ENCODE peak calls at places on chromosomes 4 and X, in nine cellular contexts. X is CD8-positive, alpha-beta T cell; S is naive thymus-derived CD4-positive, alpha-beta T cell; Y is heart right ventricle; V is fibroblast of lung; C is spleen; E is left ventricle myocardium inferior; O is adipocyte; P is aorta. T is an unnamed sample.
A peak's percentile ranks its signal among the peaks of the same experiment; 100 is the strongest.

GRCh38 chr4:83232087-83232486 is 52.5 kb downstream of the COQ2 start:
- DNase-seq in E (no peak), V (no peak), S (no peak), Y (no peak), P (no peak), O (peak; percentile 7), X (no peak), C (no peak), T (no peak)

GRCh38 chrX:126770179-126770578 is 49.4 kb upstream of the PRR32 start:
- DNase-seq in V (no peak), X (no peak), S (no peak), O (peak; percentile 0), P (no peak), E (no peak), Y (no peak), C (no peak), T (peak; percentile 42)

GRCh38 chr4:27084685-27085356 is 224.2 kb downstream of the STIM2 start:
- DNase-seq in X (no peak), S (no peak), V (peak; percentile 16), O (peak; percentile 13), E (peak; percentile 24), C (no peak), Y (no peak), P (no peak), T (peak; percentile 81)

GRCh38 chrX:135632353-135632752 is 81.1 kb upstream of the CT45A1 start:
- DNase-seq in P (no peak), S (no peak), O (peak; percentile 8), C (no peak), X (no peak), Y (no peak), V (no peak), E (no peak), T (no peak)

GRCh38 chr4:176561368-176561767 is 231.4 kb downstream of the VEGFC start:
- DNase-seq in O (no peak), Y (no peak), P (no peak), X (no peak), E (no peak), S (no peak), V (peak; percentile 49), C (no peak), T (no peak)

GRCh38 chr4:167831853-167832252 is 260.5 kb upstream of the ANXA10 start:
- DNase-seq in X (no peak), S (no peak), V (no peak), Y (no peak), E (no peak), C (no peak), P (no peak), O (peak; percentile 16), T (no peak)

GRCh38 chrX:139202742-139203410 is 327.7 kb upstream of the F9 start:
- DNase-seq in E (peak; percentile 10), S (no peak), X (no peak), C (no peak), P (no peak), Y (no peak), V (no peak), O (no peak), T (peak; percentile 47)

GRCh38 chrX:45517090-45517973 is 316.7 kb upstream of the DIPK2B start:
- DNase-seq in V (peak; percentile 86), X (no peak), S (no peak), Y (no peak), P (no peak), C (no peak), E (no peak), O (peak; percentile 71), T (no peak)

GRCh38 chrX:24085133-24085532 is 30.4 kb downstream of the EIF2S3 start:
- DNase-seq in X (no peak), P (no peak), E (no peak), C (no peak), Y (no peak), O (no peak), S (no peak), V (no peak), T (no peak)

GRCh38 chr4:142631836-142632235 is 214.3 kb downstream of the INPP4B start:
- DNase-seq in X (no peak), S (no peak), P (no peak), V (no peak), O (no peak), Y (no peak), C (no peak), E (no peak), T (no peak)

GRCh38 chr4:5037553-5038551 is 13.4 kb upstream of the STK32B start:
- DNase-seq in X (no peak), C (no peak), E (no peak), S (no peak), V (peak; percentile 94), Y (no peak), P (no peak), O (peak; percentile 97), T (no peak)

GRCh38 chrX:125622899-125623298 is 303.2 kb downstream of the TEX13C start:
- DNase-seq in X (no peak), P (no peak), C (no peak), O (no peak), S (no peak), E (no peak), V (no peak), Y (no peak), T (no peak)

GRCh38 chrX:24301060-24301459 is 12.8 kb downstream of the SUPT20HL2 start:
- DNase-seq in Y (no peak), O (no peak), X (no peak), E (no peak), S (no peak), C (no peak), V (peak; percentile 2), P (no peak), T (no peak)

GRCh38 chr4:1505511-1506451 is 99.5 kb upstream of the NKX1-1 start:
- DNase-seq in X (no peak), E (no peak), P (no peak), O (no peak), C (peak; percentile 44), V (no peak), Y (no peak), S (no peak), T (no peak)

GRCh38 chr4:123300222-123300621 is 96.4 kb upstream of the SPRY1 start:
- DNase-seq in E (no peak), O (no peak), C (no peak), S (no peak), X (no peak), Y (no peak), P (no peak), V (no peak), T (no peak)

DNA sequence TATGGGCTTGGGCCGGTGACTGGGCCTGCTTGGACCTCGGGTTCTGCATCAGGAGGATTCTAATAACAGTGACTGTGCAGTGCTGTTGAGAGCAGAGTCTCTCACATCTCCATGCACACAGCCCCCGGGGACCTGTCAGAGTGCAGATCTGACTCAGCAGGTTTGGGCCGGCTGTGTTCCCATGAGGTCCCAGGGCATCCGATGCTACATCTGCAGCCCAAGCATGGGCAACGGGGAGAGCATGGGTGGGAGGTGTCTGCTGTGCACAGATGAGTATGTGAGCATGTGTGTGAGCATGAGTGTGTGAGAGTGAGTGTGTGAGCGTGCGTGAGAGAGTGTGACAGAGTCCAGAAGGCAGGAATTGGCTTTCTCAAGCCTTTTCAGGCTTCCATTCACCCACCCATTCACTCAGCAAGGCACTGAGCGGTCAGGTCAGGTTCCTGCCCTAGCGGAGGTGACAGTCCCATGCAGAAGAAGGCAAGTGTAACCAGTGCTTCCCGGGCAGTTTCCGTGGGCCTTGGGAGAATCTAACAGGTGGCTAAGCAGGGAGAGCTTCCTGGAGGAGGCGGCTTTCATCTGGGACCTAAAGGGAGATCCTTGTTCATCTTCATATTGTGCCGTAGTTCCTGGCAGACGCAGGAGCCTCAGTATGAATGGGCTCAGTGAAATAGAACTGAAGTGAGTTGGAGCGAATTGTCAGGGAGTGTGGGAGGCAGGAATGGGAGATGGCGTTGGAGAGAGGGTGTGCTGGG is 62.6 kb downstream of the SORCS2 start:
- DNase-seq in O (no peak), X (no peak), V (no peak), S (no peak), E (peak; percentile 42), P (no peak), Y (peak; percentile 36), C (no peak), T (no peak)
- H3K27me3 ChIP-seq in O (peaks cover 10% of the 10 kb centered on the region), X (no peaks in the 10 kb centered on the region), V (peaks cover 16% of the 10 kb centered on the region), S (no peaks in the 10 kb centered on the region), E (no peaks in the 10 kb centered on the region), P (peaks cover 2% of the 10 kb centered on the region), Y (no peaks in the 10 kb centered on the region), C (peaks cover 24% of the 10 kb centered on the region), T (no peaks in the 10 kb centered on the region)

GRCh38 chrX:11562570-11562969 is 103.2 kb downstream of the ARHGAP6 start:
- DNase-seq in X (no peak), O (no peak), C (no peak), S (no peak), E (no peak), V (no peak), Y (no peak), P (no peak), T (no peak)
- H3K27me3 ChIP-seq in X (no peaks in the 10 kb centered on the region), O (no peaks in the 10 kb centered on the region), C (no peaks in the 10 kb centered on the region), S (no peaks in the 10 kb centered on the region), E (no peaks in the 10 kb centered on the region), V (no peaks in the 10 kb centered on the region), Y (no peaks in the 10 kb centered on the region), P (no peaks in the 10 kb centered on the region), T (peaks cover 21% of the 10 kb centered on the region)

GRCh38 chrX:12610079-12610478 is 181.1 kb upstream of the PRPS2 start:
- DNase-seq in Y (no peak), S (no peak), X (no peak), C (no peak), V (peak; percentile 87), E (no peak), O (no peak), P (no peak), T (no peak)
- H3K27me3 ChIP-seq in Y (no peaks in the 10 kb centered on the region), S (no peaks in the 10 kb centered on the region), X (no peaks in the 10 kb centered on the region), C (no peaks in the 10 kb centered on the region), V (no peaks in the 10 kb centered on the region), E (no peaks in the 10 kb centered on the region), O (peaks cover 4% of the 10 kb centered on the region), P (no peaks in the 10 kb centered on the region), T (no peaks in the 10 kb centered on the region)

GRCh38 chr4:87419578-87420249 is 2.7 kb upstream of the NUDT9 start:
- DNase-seq in Y (no peak), E (no peak), P (no peak), O (no peak), C (no peak), X (no peak), V (peak; percentile 49), S (no peak), T (peak; percentile 40)

GRCh38 chr4:87416965-87417364 is 5.4 kb upstream of the NUDT9 start:
- DNase-seq in P (no peak), V (no peak), X (no peak), O (no peak), E (no peak), S (no peak), C (no peak), Y (no peak), T (no peak)

GRCh38 chr4:87410669-87411068 is 11.7 kb upstream of the NUDT9 start:
- DNase-seq in C (no peak), O (peak; percentile 20), P (no peak), S (no peak), V (peak; percentile 40), X (no peak), E (no peak), Y (no peak), T (no peak)

GRCh38 chr4:87410157-87410556 is 12.2 kb upstream of the NUDT9 start:
- DNase-seq in O (no peak), V (peak; percentile 46), E (no peak), S (no peak), C (no peak), Y (no peak), X (no peak), P (no peak), T (no peak)

GRCh38 chr4:87414806-87415205 is 7.6 kb upstream of the NUDT9 start:
- DNase-seq in X (no peak), O (no peak), C (no peak), S (no peak), P (no peak), E (no peak), V (no peak), Y (no peak), T (no peak)
- H3K27me3 ChIP-seq in X (no peaks in the 10 kb centered on the region), O (no peaks in the 10 kb centered on the region), C (no peaks in the 10 kb centered on the region), S (no peaks in the 10 kb centered on the region), P (no peaks in the 10 kb centered on the region), E (peaks cover 6% of the 10 kb centered on the region), V (no peaks in the 10 kb centered on the region), Y (no peaks in the 10 kb centered on the region), T (no peaks in the 10 kb centered on the region)

T was measured in neural progenitor cell.